ENCODE peak calls at places on chromosome 17, in six cellular contexts. One of them, this sample, is unnamed.

GRCh38 chr17:66655861-66656260 is 179.1 kb upstream of the CACNG5 start:
- DNase-seq in astrocyte: peak; percentile 74
- DNase-seq in mammary epithelial cell: peak; percentile 96
- DNase-seq in body of pancreas: no peak
- DNase-seq in tibial nerve: no peak
- DNase-seq in ovary: no peak
- DNase-seq in this sample: no peak

GRCh38 chr17:72884066-72884465 is 208.4 kb downstream of the SLC39A11 start:
- DNase-seq in tibial nerve: no peak
- DNase-seq in body of pancreas: no peak
- DNase-seq in astrocyte: no peak
- DNase-seq in ovary: no peak
- DNase-seq in mammary epithelial cell: no peak
- DNase-seq in this sample: no peak

GRCh38 chr17:53032861-53033271 is 789.9 kb upstream of the KIF2B start:
- DNase-seq in body of pancreas: peak; percentile 46
- DNase-seq in astrocyte: peak; percentile 5
- DNase-seq in tibial nerve: no peak
- DNase-seq in ovary: no peak
- DNase-seq in mammary epithelial cell: peak; percentile 50
- DNase-seq in this sample: peak; percentile 37

GRCh38 chr17:34318474-34318873 is 761 bp upstream of the CCL8 start:
- DNase-seq in ovary: no peak
- DNase-seq in mammary epithelial cell: no peak
- DNase-seq in tibial nerve: no peak
- DNase-seq in body of pancreas: no peak
- DNase-seq in astrocyte: no peak
- DNase-seq in this sample: no peak

GRCh38 chr17:50028207-50029120 is 27.4 kb upstream of the ITGA3 start:
- DNase-seq in mammary epithelial cell: peak; percentile 97
- DNase-seq in astrocyte: peak; percentile 52
- DNase-seq in ovary: no peak
- DNase-seq in body of pancreas: peak; percentile 52
- DNase-seq in tibial nerve: no peak
- DNase-seq in this sample: no peak

GRCh38 chr17:74795327-74796020 is 19.3 kb upstream of the NAT9 start:
- DNase-seq in mammary epithelial cell: no peak
- DNase-seq in tibial nerve: no peak
- DNase-seq in body of pancreas: no peak
- DNase-seq in astrocyte: no peak
- DNase-seq in ovary: no peak
- DNase-seq in this sample: no peak

GRCh38 chr17:77571562-77571981 is 386.9 kb upstream of the TNRC6C start:
- DNase-seq in astrocyte: peak; percentile 11
- DNase-seq in ovary: no peak
- DNase-seq in body of pancreas: no peak
- DNase-seq in mammary epithelial cell: no peak
- DNase-seq in tibial nerve: no peak
- DNase-seq in this sample: no peak

GRCh38 chr17:51260960-51261958 is 913 bp downstream of the UTP18 start:
- DNase-seq in body of pancreas: peak; percentile 64
- DNase-seq in mammary epithelial cell: no peak
- DNase-seq in astrocyte: no peak
- DNase-seq in ovary: peak; percentile 71
- DNase-seq in tibial nerve: peak; percentile 32
- DNase-seq in this sample: peak; percentile 78

GRCh38 chr17:7004398-7005253 is 7.8 kb upstream of the RNASEK start:
- DNase-seq in tibial nerve: peak; percentile 75
- DNase-seq in ovary: no peak
- DNase-seq in body of pancreas: no peak
- DNase-seq in astrocyte: no peak
- DNase-seq in mammary epithelial cell: peak; percentile 69
- DNase-seq in this sample: peak; percentile 36

GRCh38 chr17:42248351-42249179 is 27.6 kb downstream of the STAT5B start:
- DNase-seq in mammary epithelial cell: no peak
- DNase-seq in body of pancreas: peak; percentile 89
- DNase-seq in ovary: peak; percentile 91
- DNase-seq in tibial nerve: peak; percentile 85
- DNase-seq in astrocyte: peak; percentile 92
- DNase-seq in this sample: peak; percentile 68

GRCh38 chr17:412211-413015 is 59.8 kb upstream of the RPH3AL start:
- DNase-seq in astrocyte: peak; percentile 31
- DNase-seq in body of pancreas: peak; percentile 53
- DNase-seq in ovary: peak; percentile 64
- DNase-seq in tibial nerve: peak; percentile 62
- DNase-seq in mammary epithelial cell: peak; percentile 34
- DNase-seq in this sample: peak; percentile 61

GRCh38 chr17:79651751-79652150 is 40.9 kb upstream of the RBFOX3 start:
- DNase-seq in body of pancreas: no peak
- DNase-seq in mammary epithelial cell: no peak
- DNase-seq in astrocyte: no peak
- DNase-seq in tibial nerve: no peak
- DNase-seq in ovary: peak; percentile 45
- DNase-seq in this sample: peak; percentile 13

GRCh38 chr17:1188812-1189211 is 9.0 kb upstream of the ABR start:
- DNase-seq in astrocyte: peak; percentile 39
- DNase-seq in mammary epithelial cell: no peak
- DNase-seq in tibial nerve: peak; percentile 95
- DNase-seq in ovary: peak; percentile 76
- DNase-seq in body of pancreas: peak; percentile 90
- DNase-seq in this sample: peak; percentile 72

GRCh38 chr17:67628580-67629013 is 89.1 kb upstream of the NOL11 start:
- DNase-seq in astrocyte: no peak
- DNase-seq in body of pancreas: peak; percentile 56
- DNase-seq in mammary epithelial cell: no peak
- DNase-seq in ovary: no peak
- DNase-seq in tibial nerve: no peak
- DNase-seq in this sample: no peak

GRCh38 chr17:2214047-2214717 is 89.4 kb downstream of the SMG6 start:
- DNase-seq in tibial nerve: peak; percentile 52
- DNase-seq in body of pancreas: no peak
- DNase-seq in astrocyte: peak; percentile 93
- DNase-seq in mammary epithelial cell: no peak
- DNase-seq in ovary: peak; percentile 75
- DNase-seq in this sample: no peak

GRCh38 chr17:15966183-15966878 is 21.4 kb downstream of the ADORA2B start:
- DNase-seq in ovary: no peak
- DNase-seq in body of pancreas: peak; percentile 75
- DNase-seq in tibial nerve: no peak
- DNase-seq in astrocyte: no peak
- DNase-seq in mammary epithelial cell: no peak
- DNase-seq in this sample: peak; percentile 72

GRCh38 chr17:20896153-20896649 is 146.6 kb downstream of the USP22 start:
- DNase-seq in ovary: peak; percentile 74
- DNase-seq in tibial nerve: no peak
- DNase-seq in body of pancreas: peak; percentile 74
- DNase-seq in mammary epithelial cell: peak; percentile 66
- DNase-seq in astrocyte: no peak
- DNase-seq in this sample: peak; percentile 19

GRCh38 chr17:81039854-81040758 is 5.2 kb downstream of the BAIAP2 start:
- DNase-seq in tibial nerve: no peak
- DNase-seq in body of pancreas: no peak
- DNase-seq in astrocyte: peak; percentile 74
- DNase-seq in mammary epithelial cell: peak; percentile 65
- DNase-seq in ovary: peak; percentile 50
- DNase-seq in this sample: no peak

GRCh38 chr17:80907281-80907680 is 84.4 kb upstream of the CHMP6 start:
- DNase-seq in body of pancreas: no peak
- DNase-seq in ovary: no peak
- DNase-seq in astrocyte: no peak
- DNase-seq in tibial nerve: no peak
- DNase-seq in mammary epithelial cell: no peak
- DNase-seq in this sample: no peak

GRCh38 chr17:64411999-64412771 is 21.5 kb upstream of the PECAM1 start:
- DNase-seq in tibial nerve: no peak
- DNase-seq in astrocyte: peak; percentile 48
- DNase-seq in body of pancreas: peak; percentile 21
- DNase-seq in ovary: peak; percentile 63
- DNase-seq in mammary epithelial cell: no peak
- DNase-seq in this sample: peak; percentile 27

GRCh38 chr17:51692917-51693316 is 432.6 kb downstream of the UTP18 start:
- DNase-seq in body of pancreas: no peak
- DNase-seq in astrocyte: no peak
- DNase-seq in mammary epithelial cell: no peak
- DNase-seq in ovary: no peak
- DNase-seq in tibial nerve: no peak
- DNase-seq in this sample: no peak

GRCh38 chr17:55443904-55444303 is 22.3 kb upstream of the MMD start:
- DNase-seq in ovary: no peak
- DNase-seq in tibial nerve: no peak
- DNase-seq in body of pancreas: no peak
- DNase-seq in astrocyte: no peak
- DNase-seq in mammary epithelial cell: no peak
- DNase-seq in this sample: no peak

GRCh38 chr17:6639651-6640535 is 618 bp downstream of the KIAA0753 start:
- DNase-seq in astrocyte: peak; percentile 46
- DNase-seq in ovary: peak; percentile 32
- DNase-seq in tibial nerve: no peak
- DNase-seq in body of pancreas: peak; percentile 39
- DNase-seq in mammary epithelial cell: peak; percentile 33
- DNase-seq in this sample: peak; percentile 42

GRCh38 chr17:40909351-40909750 is 24.3 kb upstream of the KRT20 start:
- DNase-seq in astrocyte: peak; percentile 92
- DNase-seq in body of pancreas: peak; percentile 88
- DNase-seq in tibial nerve: peak; percentile 75
- DNase-seq in ovary: peak; percentile 84
- DNase-seq in mammary epithelial cell: peak; percentile 96
- DNase-seq in this sample: peak; percentile 83

GRCh38 chr17:38789185-38789584 is 10.2 kb downstream of the PIP4K2B start:
- DNase-seq in ovary: no peak
- DNase-seq in astrocyte: no peak
- DNase-seq in tibial nerve: no peak
- DNase-seq in mammary epithelial cell: no peak
- DNase-seq in body of pancreas: no peak
- DNase-seq in this sample: no peak

GRCh38 chr17:56845934-56846333 is 12.0 kb downstream of the DGKE start:
- DNase-seq in ovary: no peak
- DNase-seq in body of pancreas: no peak
- DNase-seq in astrocyte: no peak
- DNase-seq in tibial nerve: no peak
- DNase-seq in mammary epithelial cell: no peak
- DNase-seq in this sample: no peak

GRCh38 chr17:57544381-57544780 is 200.7 kb downstream of the CCDC182 start:
- DNase-seq in astrocyte: no peak
- DNase-seq in ovary: no peak
- DNase-seq in mammary epithelial cell: no peak
- DNase-seq in body of pancreas: no peak
- DNase-seq in tibial nerve: no peak
- DNase-seq in this sample: no peak

GRCh38 chr17:41932821-41933389 is 2.5 kb downstream of the ODAD4 start:
- DNase-seq in mammary epithelial cell: no peak
- DNase-seq in tibial nerve: no peak
- DNase-seq in ovary: no peak
- DNase-seq in astrocyte: no peak
- DNase-seq in body of pancreas: no peak
- DNase-seq in this sample: no peak

GRCh38 chr17:54172096-54172495 is 349.4 kb downstream of the KIF2B start:
- DNase-seq in astrocyte: no peak
- DNase-seq in tibial nerve: no peak
- DNase-seq in body of pancreas: no peak
- DNase-seq in mammary epithelial cell: no peak
- DNase-seq in ovary: no peak
- DNase-seq in this sample: no peak

GRCh38 chr17:54177606-54178308 is 355.0 kb downstream of the KIF2B start:
- DNase-seq in body of pancreas: no peak
- DNase-seq in ovary: no peak
- DNase-seq in mammary epithelial cell: peak; percentile 6
- DNase-seq in tibial nerve: no peak
- DNase-seq in astrocyte: no peak
- DNase-seq in this sample: no peak

DNA sequence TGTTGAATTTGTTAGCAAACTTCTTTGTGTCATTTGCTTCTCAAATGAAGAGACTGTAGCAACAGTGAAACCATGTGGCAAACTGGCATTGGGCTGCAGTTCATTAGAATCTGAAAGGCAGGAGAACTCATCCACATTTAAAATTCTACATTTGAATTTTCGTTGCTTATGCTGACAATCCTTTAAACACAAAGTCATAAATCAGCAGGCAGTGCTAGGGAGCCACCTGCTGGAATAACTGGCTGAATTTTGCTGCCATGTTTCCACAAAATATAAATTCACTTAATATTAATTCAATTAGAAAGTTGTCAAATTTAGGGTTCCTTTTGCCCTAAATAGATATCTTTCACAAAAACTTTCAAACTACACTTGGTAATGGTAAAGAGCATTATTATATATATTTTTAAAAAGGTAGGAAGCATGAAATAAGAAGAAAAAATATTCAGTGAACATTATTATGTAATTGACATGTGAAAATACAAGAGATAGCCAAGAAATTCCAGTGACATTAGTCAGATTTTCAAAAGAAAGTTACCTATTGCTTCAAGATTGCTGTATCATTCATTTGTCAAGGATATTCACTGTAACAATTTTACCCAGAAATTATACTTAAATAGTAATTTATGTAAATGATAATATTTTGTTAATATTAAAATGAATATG is 350.1 kb downstream of the KIF2B start:
- DNase-seq in ovary: no peak
- DNase-seq in astrocyte: peak; percentile 0
- DNase-seq in tibial nerve: no peak
- DNase-seq in mammary epithelial cell: peak; percentile 44
- DNase-seq in body of pancreas: peak; percentile 11
- DNase-seq in this sample: no peak
- TF ChIP-seq CTCF in ovary: no peak
- TF ChIP-seq CTCF in astrocyte: peak; percentile 42
- TF ChIP-seq CTCF in tibial nerve: peak; percentile 14
- TF ChIP-seq CTCF in mammary epithelial cell: peak; percentile 73
- TF ChIP-seq CTCF in body of pancreas: peak; percentile 27
- TF ChIP-seq CTCF in this sample: no peak

GRCh38 chr17:9648521-9649110 is 3.3 kb downstream of the USP43 start:
- DNase-seq in body of pancreas: no peak
- DNase-seq in ovary: no peak
- DNase-seq in mammary epithelial cell: no peak
- DNase-seq in astrocyte: no peak
- DNase-seq in tibial nerve: no peak
- DNase-seq in this sample: no peak
- H3K4me3 ChIP-seq in body of pancreas: no peak overlapping the region
- H3K4me3 ChIP-seq in ovary: no peak overlapping the region
- H3K4me3 ChIP-seq in mammary epithelial cell: no peak overlapping the region
- H3K4me3 ChIP-seq in astrocyte: no peak overlapping the region
- H3K4me3 ChIP-seq in tibial nerve: no peak overlapping the region
- H3K4me3 ChIP-seq in this sample: no peak overlapping the region

GRCh38 chr17:48529191-48529979 is 1.4 kb downstream of the HOXB1 start:
- DNase-seq in mammary epithelial cell: no peak
- DNase-seq in tibial nerve: no peak
- DNase-seq in astrocyte: no peak
- DNase-seq in body of pancreas: no peak
- DNase-seq in ovary: no peak
- DNase-seq in this sample: no peak
- TF ChIP-seq CTCF in mammary epithelial cell: no peak
- TF ChIP-seq CTCF in tibial nerve: no peak
- TF ChIP-seq CTCF in astrocyte: no peak
- TF ChIP-seq CTCF in body of pancreas: no peak
- TF ChIP-seq CTCF in ovary: no peak
- TF ChIP-seq CTCF in this sample: no peak

DNA sequence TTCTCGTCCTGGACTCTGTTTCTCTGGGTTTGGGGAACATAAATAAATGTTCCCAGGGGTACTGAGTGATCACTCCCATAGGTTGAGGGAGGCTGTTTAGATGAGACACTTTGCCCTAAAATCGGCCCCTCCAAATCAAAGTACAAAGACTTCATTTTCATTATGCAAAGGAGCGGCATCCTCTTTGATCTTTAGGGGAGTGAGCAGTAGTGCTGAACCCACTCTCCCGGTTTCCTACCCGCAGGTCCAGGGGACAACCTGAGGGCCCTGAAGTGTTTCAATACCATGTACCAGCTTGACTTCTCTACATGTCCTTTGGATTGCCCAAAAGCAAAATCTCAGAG is 3.6 kb downstream of the HOXB6 start:
- DNase-seq in ovary: no peak
- DNase-seq in tibial nerve: no peak
- DNase-seq in astrocyte: no peak
- DNase-seq in mammary epithelial cell: no peak
- DNase-seq in body of pancreas: no peak
- DNase-seq in this sample: no peak
- H3K4me3 ChIP-seq in ovary: no peak overlapping the region
- H3K4me3 ChIP-seq in tibial nerve: no peak overlapping the region
- H3K4me3 ChIP-seq in astrocyte: no peak overlapping the region
- H3K4me3 ChIP-seq in mammary epithelial cell: no peak overlapping the region
- H3K4me3 ChIP-seq in body of pancreas: no peak overlapping the region
- H3K4me3 ChIP-seq in this sample: peak overlapping the region; percentile 41